ENCODE peak calls at places on chromosomes 16 and 17, in six cellular contexts. N is H9, H is keratinocyte, X is ovary, P is left ventricle myocardium inferior, I is MM.1S. K is an unnamed sample.

GRCh38 chr17:11935734-11936406 is 61.4 kb downstream of the ZNF18 start:
- DNase-seq in N (peak; percentile 78), H (peak; percentile 42), X (no peak), P (peak; percentile 24), I (peak; percentile 29), K (no peak)

GRCh38 chr17:61426482-61427304 is 25.5 kb upstream of the TBX4 start:
- DNase-seq in N (no peak), H (no peak), X (no peak), P (no peak), I (no peak), K (no peak)

GRCh38 chr17:27354051-27354490 is 60.2 kb downstream of the WSB1 start:
- DNase-seq in N (peak; percentile 55), H (no peak), X (no peak), P (no peak), I (no peak), K (no peak)

GRCh38 chr16:77223184-77223583 is 24.0 kb downstream of the SYCE1L start:
- DNase-seq in N (peak; percentile 77), H (no peak), X (no peak), P (no peak), I (no peak), K (no peak)

GRCh38 chr16:799948-800833 is at the start of gene GNG13:
- DNase-seq in N (peak; percentile 74), H (no peak), X (no peak), P (no peak), I (no peak), K (no peak)

GRCh38 chr16:89918453-89919347 is at the start of gene MC1R:
- DNase-seq in N (peak; percentile 75), H (no peak), X (no peak), P (no peak), I (peak; percentile 19), K (peak; percentile 85)

GRCh38 chr17:81579821-81580321 is 27.7 kb upstream of the FAAP100 start:
- DNase-seq in N (peak; percentile 29), H (no peak), X (no peak), P (no peak), I (no peak), K (no peak)

GRCh38 chr16:4261557-4262172 is 11.2 kb downstream of the TFAP4 start:
- DNase-seq in N (peak; percentile 92), H (no peak), X (peak; percentile 70), P (no peak), I (no peak), K (peak; percentile 19)

GRCh38 chr16:26005336-26005735 is 313.6 kb downstream of the HS3ST4 start:
- DNase-seq in N (no peak), H (no peak), X (no peak), P (no peak), I (no peak), K (no peak)

GRCh38 chr17:43609613-43610385 is 51.9 kb downstream of the MEOX1 start:
- DNase-seq in N (no peak), H (no peak), X (no peak), P (no peak), I (no peak), K (peak; percentile 28)

GRCh38 chr16:59169168-59169567 is 435.1 kb upstream of the GOT2 start:
- DNase-seq in N (no peak), H (no peak), X (no peak), P (no peak), I (no peak), K (no peak)

GRCh38 chr17:7837375-7838290 is 3.6 kb downstream of the KDM6B start:
- DNase-seq in N (no peak), H (no peak), X (no peak), P (no peak), I (no peak), K (no peak)

GRCh38 chr16:49504023-49504364 is 130.4 kb downstream of the C16orf78 start:
- DNase-seq in N (no peak), H (no peak), X (no peak), P (no peak), I (no peak), K (no peak)

GRCh38 chr17:65487990-65488389 is 73.5 kb downstream of the AXIN2 start:
- DNase-seq in N (no peak), H (no peak), X (no peak), P (no peak), I (no peak), K (no peak)
- H3K27me3 ChIP-seq in N (no peaks in the 10 kb centered on the region), H (no peaks in the 10 kb centered on the region), X (no peaks in the 10 kb centered on the region), P (no peaks in the 10 kb centered on the region), I (no peaks in the 10 kb centered on the region), K (no peaks in the 10 kb centered on the region)

DNA sequence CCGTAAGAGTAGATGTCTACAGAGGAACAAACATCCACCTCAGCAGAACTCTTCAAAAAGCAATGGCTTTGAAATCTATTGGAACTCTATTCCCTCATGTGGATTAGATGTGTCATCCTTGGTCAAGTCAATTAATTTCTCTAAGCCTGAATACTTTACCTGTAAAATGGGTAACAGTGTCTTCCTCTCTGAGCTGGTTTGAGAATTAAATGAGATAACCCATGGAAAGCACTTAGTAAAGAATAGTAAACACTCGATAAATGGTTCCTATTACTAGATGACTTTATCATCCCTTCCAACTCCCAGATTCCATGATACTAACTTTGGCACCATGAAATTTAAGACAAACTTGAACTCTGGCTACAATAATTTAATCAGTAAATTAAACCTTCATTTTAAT is 89.1 kb downstream of the SKAP1 start:
- DNase-seq in N (no peak), H (no peak), X (no peak), P (no peak), I (no peak), K (no peak)
- H3K4me1 ChIP-seq in N (no peaks in the 10 kb centered on the region), H (no peaks in the 10 kb centered on the region), X (no peaks in the 10 kb centered on the region), P (no peaks in the 10 kb centered on the region), I (peaks cover 2% of the 10 kb centered on the region), K (no peaks in the 10 kb centered on the region)

GRCh38 chr16:35142809-35143192 is 1683.4 kb downstream of the TP53TG3F start:
- DNase-seq in N (no peak), H (no peak), X (no peak), P (no peak), I (no peak), K (no peak)
- H3K9me3 ChIP-seq in N (peaks cover 93% of the 10 kb centered on the region), H (peaks cover 6% of the 10 kb centered on the region), X (no peaks in the 10 kb centered on the region), P (peaks cover 23% of the 10 kb centered on the region), I (no peaks in the 10 kb centered on the region), K (no peaks in the 10 kb centered on the region)

DNA sequence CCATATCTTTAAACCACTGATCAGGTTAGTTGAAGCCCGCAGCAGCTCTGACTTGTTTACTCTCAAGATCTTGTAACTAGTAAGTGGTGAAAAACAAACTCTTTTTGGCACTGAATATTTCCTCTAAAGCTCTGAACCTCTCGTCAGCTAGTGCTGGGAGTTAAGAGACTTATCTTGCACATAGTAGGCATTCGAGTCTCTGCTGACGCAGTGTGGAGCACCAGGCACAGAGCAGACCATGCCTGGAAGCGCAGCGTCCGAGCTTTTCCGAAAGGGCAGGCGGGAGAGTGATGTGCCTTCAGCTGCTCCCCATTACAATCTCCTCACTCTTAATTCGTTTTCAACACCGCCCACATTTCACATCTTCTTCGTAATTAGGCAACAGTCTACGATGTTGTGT is 63.0 kb downstream of the SMG6 start:
- DNase-seq in N (no peak), H (no peak), X (no peak), P (no peak), I (no peak), K (no peak)
- H3K27me3 ChIP-seq in N (no peaks in the 10 kb centered on the region), H (no peaks in the 10 kb centered on the region), X (no peaks in the 10 kb centered on the region), P (no peaks in the 10 kb centered on the region), I (no peaks in the 10 kb centered on the region), K (no peaks in the 10 kb centered on the region)

GRCh38 chr16:70692481-70693203 is 6.8 kb upstream of the MTSS2 start:
- DNase-seq in N (no peak), H (no peak), X (no peak), P (no peak), I (no peak), K (no peak)

GRCh38 chr16:70693231-70693671 is 7.4 kb upstream of the MTSS2 start:
- DNase-seq in N (no peak), H (no peak), X (no peak), P (peak; percentile 64), I (no peak), K (no peak)

GRCh38 chr16:70695351-70696070 is 9.7 kb upstream of the MTSS2 start:
- DNase-seq in N (no peak), H (no peak), X (no peak), P (peak; percentile 70), I (no peak), K (no peak)

GRCh38 chr16:70694517-70695218 is 8.8 kb upstream of the MTSS2 start:
- DNase-seq in N (no peak), H (no peak), X (no peak), P (no peak), I (no peak), K (no peak)

GRCh38 chr16:70694088-70694487 is 8.2 kb upstream of the MTSS2 start:
- DNase-seq in N (peak; percentile 81), H (peak; percentile 77), X (no peak), P (no peak), I (no peak), K (no peak)
- H3K4me1 ChIP-seq in N (no peaks in the 10 kb centered on the region), H (peaks cover 57% of the 10 kb centered on the region), X (peaks cover 57% of the 10 kb centered on the region), P (peaks cover 100% of the 10 kb centered on the region), I (no peaks in the 10 kb centered on the region), K (no peaks in the 10 kb centered on the region)

DNA sequence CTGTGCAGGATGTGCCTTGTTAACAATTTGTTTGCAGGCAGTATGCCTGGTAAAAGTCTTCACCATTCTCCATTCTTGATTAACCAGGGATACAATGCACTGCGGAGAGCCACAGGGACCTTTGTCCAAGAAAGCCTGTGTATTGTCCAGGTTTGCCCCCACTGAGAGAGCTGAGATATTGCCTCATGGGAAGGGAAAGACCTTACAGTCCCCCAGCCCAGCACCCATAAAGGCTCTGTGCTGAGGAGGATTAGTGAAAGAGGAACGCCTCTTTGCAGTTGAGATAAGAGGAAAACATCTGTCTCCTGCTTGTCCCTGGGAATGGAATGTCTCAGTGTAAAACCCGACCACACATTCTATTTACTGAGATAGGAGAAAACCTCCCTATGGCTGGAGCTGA is 2169.6 kb downstream of the TP53TG3F start:
- DNase-seq in N (no peak), H (no peak), X (no peak), P (no peak), I (no peak), K (no peak)
- H3K9me3 ChIP-seq in N (peaks cover 96% of the 10 kb centered on the region), H (no peaks in the 10 kb centered on the region), X (no peaks in the 10 kb centered on the region), P (no peaks in the 10 kb centered on the region), I (no peaks in the 10 kb centered on the region), K (no peaks in the 10 kb centered on the region)